ENCODE peak calls at places on chromosomes 3 and 15, in four cellular contexts. One of them, this sample, is unnamed.

GRCh38 chr3:142355692-142356091 is 92.1 kb downstream of the XRN1 start:
- DNase-seq in CD4-positive, CD25-positive, alpha-beta regulatory T cell: no peak
- DNase-seq in CD4-positive, alpha-beta memory T cell: no peak
- DNase-seq in OCI-LY7: no peak
- DNase-seq in this sample: no peak

GRCh38 chr3:179958759-179959158 is 78.0 kb downstream of the PEX5L start:
- DNase-seq in CD4-positive, CD25-positive, alpha-beta regulatory T cell: no peak
- DNase-seq in CD4-positive, alpha-beta memory T cell: no peak
- DNase-seq in OCI-LY7: no peak
- DNase-seq in this sample: no peak

GRCh38 chr3:186869253-186870235 is 27.0 kb downstream of the ADIPOQ start:
- DNase-seq in CD4-positive, CD25-positive, alpha-beta regulatory T cell: no peak
- DNase-seq in CD4-positive, alpha-beta memory T cell: no peak
- DNase-seq in OCI-LY7: no peak
- DNase-seq in this sample: no peak

GRCh38 chr3:43998841-43999805 is 242.6 kb upstream of the TOPAZ1 start:
- DNase-seq in CD4-positive, CD25-positive, alpha-beta regulatory T cell: no peak
- DNase-seq in CD4-positive, alpha-beta memory T cell: no peak
- DNase-seq in OCI-LY7: peak; percentile 92
- DNase-seq in this sample: no peak

GRCh38 chr3:137294139-137294538 is 336.4 kb downstream of the IL20RB start:
- DNase-seq in CD4-positive, CD25-positive, alpha-beta regulatory T cell: no peak
- DNase-seq in CD4-positive, alpha-beta memory T cell: no peak
- DNase-seq in OCI-LY7: no peak
- DNase-seq in this sample: no peak

GRCh38 chr15:39287322-39288195 is 293.3 kb upstream of the THBS1 start:
- DNase-seq in CD4-positive, CD25-positive, alpha-beta regulatory T cell: no peak
- DNase-seq in CD4-positive, alpha-beta memory T cell: no peak
- DNase-seq in OCI-LY7: no peak
- DNase-seq in this sample: no peak

GRCh38 chr3:184757010-184757651 is 45.3 kb upstream of the MAGEF1 start:
- DNase-seq in CD4-positive, CD25-positive, alpha-beta regulatory T cell: no peak
- DNase-seq in CD4-positive, alpha-beta memory T cell: no peak
- DNase-seq in OCI-LY7: no peak
- DNase-seq in this sample: no peak

GRCh38 chr3:147383617-147384016 is 22.7 kb downstream of the ZIC4 start:
- DNase-seq in CD4-positive, CD25-positive, alpha-beta regulatory T cell: no peak
- DNase-seq in CD4-positive, alpha-beta memory T cell: no peak
- DNase-seq in OCI-LY7: no peak
- DNase-seq in this sample: no peak

GRCh38 chr15:70768247-70768883 is 5.0 kb upstream of the UACA start:
- DNase-seq in CD4-positive, CD25-positive, alpha-beta regulatory T cell: no peak
- DNase-seq in CD4-positive, alpha-beta memory T cell: no peak
- DNase-seq in OCI-LY7: no peak
- DNase-seq in this sample: no peak

GRCh38 chr15:39279331-39279730 is 301.5 kb upstream of the THBS1 start:
- DNase-seq in CD4-positive, CD25-positive, alpha-beta regulatory T cell: no peak
- DNase-seq in CD4-positive, alpha-beta memory T cell: no peak
- DNase-seq in OCI-LY7: no peak
- DNase-seq in this sample: no peak

GRCh38 chr15:76203766-76204557 is 107.3 kb downstream of the ETFA start:
- DNase-seq in CD4-positive, CD25-positive, alpha-beta regulatory T cell: no peak
- DNase-seq in CD4-positive, alpha-beta memory T cell: no peak
- DNase-seq in OCI-LY7: no peak
- DNase-seq in this sample: no peak

GRCh38 chr15:97087337-97087736 is 756.8 kb downstream of the NR2F2 start:
- DNase-seq in CD4-positive, CD25-positive, alpha-beta regulatory T cell: no peak
- DNase-seq in CD4-positive, alpha-beta memory T cell: no peak
- DNase-seq in OCI-LY7: no peak
- DNase-seq in this sample: no peak

GRCh38 chr3:146680602-146681001 is 75.5 kb upstream of the PLSCR5 start:
- DNase-seq in CD4-positive, CD25-positive, alpha-beta regulatory T cell: no peak
- DNase-seq in CD4-positive, alpha-beta memory T cell: no peak
- DNase-seq in OCI-LY7: no peak
- DNase-seq in this sample: no peak

GRCh38 chr3:134802428-134803050 is 7.5 kb downstream of the EPHB1 start:
- DNase-seq in CD4-positive, CD25-positive, alpha-beta regulatory T cell: no peak
- DNase-seq in CD4-positive, alpha-beta memory T cell: no peak
- DNase-seq in OCI-LY7: no peak
- DNase-seq in this sample: no peak

GRCh38 chr15:60651734-60652141 is 172.8 kb upstream of the ICE2 start:
- DNase-seq in CD4-positive, CD25-positive, alpha-beta regulatory T cell: no peak
- DNase-seq in CD4-positive, alpha-beta memory T cell: no peak
- DNase-seq in OCI-LY7: peak; percentile 76
- DNase-seq in this sample: no peak

GRCh38 chr3:127749787-127750225 is 72.5 kb downstream of the MGLL start:
- DNase-seq in CD4-positive, CD25-positive, alpha-beta regulatory T cell: no peak
- DNase-seq in CD4-positive, alpha-beta memory T cell: no peak
- DNase-seq in OCI-LY7: peak; percentile 47
- DNase-seq in this sample: no peak

GRCh38 chr3:20561166-20561565 is 375.2 kb upstream of the SGO1 start:
- DNase-seq in CD4-positive, CD25-positive, alpha-beta regulatory T cell: no peak
- DNase-seq in CD4-positive, alpha-beta memory T cell: no peak
- DNase-seq in OCI-LY7: no peak
- DNase-seq in this sample: no peak

GRCh38 chr3:160796813-160797164 is 40.8 kb downstream of the PPM1L start:
- DNase-seq in CD4-positive, CD25-positive, alpha-beta regulatory T cell: no peak
- DNase-seq in CD4-positive, alpha-beta memory T cell: no peak
- DNase-seq in OCI-LY7: no peak
- DNase-seq in this sample: no peak

GRCh38 chr15:84594617-84595290 is 6.1 kb upstream of the ZSCAN2 start:
- DNase-seq in CD4-positive, CD25-positive, alpha-beta regulatory T cell: no peak
- DNase-seq in CD4-positive, alpha-beta memory T cell: no peak
- DNase-seq in OCI-LY7: no peak
- DNase-seq in this sample: no peak

GRCh38 chr15:90870354-90871096 is 2.1 kb downstream of the FURIN start:
- DNase-seq in CD4-positive, CD25-positive, alpha-beta regulatory T cell: peak; percentile 22
- DNase-seq in CD4-positive, alpha-beta memory T cell: no peak
- DNase-seq in OCI-LY7: peak; percentile 34
- DNase-seq in this sample: no peak

GRCh38 chr3:194572131-194572789 is 61.0 kb downstream of the TMEM44 start:
- DNase-seq in CD4-positive, CD25-positive, alpha-beta regulatory T cell: no peak
- DNase-seq in CD4-positive, alpha-beta memory T cell: no peak
- DNase-seq in OCI-LY7: no peak
- DNase-seq in this sample: no peak

GRCh38 chr15:72740202-72740601 is 43.4 kb downstream of the ADPGK start:
- DNase-seq in CD4-positive, CD25-positive, alpha-beta regulatory T cell: peak; percentile 23
- DNase-seq in CD4-positive, alpha-beta memory T cell: peak; percentile 9
- DNase-seq in OCI-LY7: peak; percentile 49
- DNase-seq in this sample: peak; percentile 31

GRCh38 chr3:84980011-84980410 is 21.2 kb downstream of the CADM2 start:
- DNase-seq in CD4-positive, CD25-positive, alpha-beta regulatory T cell: no peak
- DNase-seq in CD4-positive, alpha-beta memory T cell: no peak
- DNase-seq in OCI-LY7: no peak
- DNase-seq in this sample: no peak

GRCh38 chr3:3177861-3178497 is 1.5 kb downstream of the CRBN start:
- DNase-seq in CD4-positive, CD25-positive, alpha-beta regulatory T cell: no peak
- DNase-seq in CD4-positive, alpha-beta memory T cell: no peak
- DNase-seq in OCI-LY7: no peak
- DNase-seq in this sample: no peak

GRCh38 chr3:19147905-19148767 is at the start of gene KCNH8:
- DNase-seq in CD4-positive, CD25-positive, alpha-beta regulatory T cell: no peak
- DNase-seq in CD4-positive, alpha-beta memory T cell: no peak
- DNase-seq in OCI-LY7: peak; percentile 4
- DNase-seq in this sample: no peak

GRCh38 chr3:38343797-38344594 is 2.6 kb upstream of the XYLB start:
- DNase-seq in CD4-positive, CD25-positive, alpha-beta regulatory T cell: no peak
- DNase-seq in CD4-positive, alpha-beta memory T cell: no peak
- DNase-seq in OCI-LY7: no peak
- DNase-seq in this sample: no peak

GRCh38 chr3:116569611-116570010 is 124.3 kb upstream of the LSAMP start:
- DNase-seq in CD4-positive, CD25-positive, alpha-beta regulatory T cell: no peak
- DNase-seq in CD4-positive, alpha-beta memory T cell: no peak
- DNase-seq in OCI-LY7: no peak
- DNase-seq in this sample: no peak

GRCh38 chr15:40103124-40103858 is 5.4 kb downstream of the BMF start:
- DNase-seq in CD4-positive, CD25-positive, alpha-beta regulatory T cell: no peak
- DNase-seq in CD4-positive, alpha-beta memory T cell: no peak
- DNase-seq in OCI-LY7: no peak
- DNase-seq in this sample: no peak

GRCh38 chr3:97658670-97659285 is 105.8 kb upstream of the ARL6 start:
- DNase-seq in CD4-positive, CD25-positive, alpha-beta regulatory T cell: no peak
- DNase-seq in CD4-positive, alpha-beta memory T cell: no peak
- DNase-seq in OCI-LY7: peak; percentile 45
- DNase-seq in this sample: no peak

GRCh38 chr3:141735176-141735575 is 2.9 kb upstream of the RNF7 start:
- DNase-seq in CD4-positive, CD25-positive, alpha-beta regulatory T cell: no peak
- DNase-seq in CD4-positive, alpha-beta memory T cell: no peak
- DNase-seq in OCI-LY7: no peak
- DNase-seq in this sample: no peak

GRCh38 chr3:167740961-167741587 is 5.6 kb downstream of the SERPINI1 start:
- DNase-seq in CD4-positive, CD25-positive, alpha-beta regulatory T cell: peak; percentile 34
- DNase-seq in CD4-positive, alpha-beta memory T cell: peak; percentile 6
- DNase-seq in OCI-LY7: peak; percentile 74
- DNase-seq in this sample: peak; percentile 29

DNA sequence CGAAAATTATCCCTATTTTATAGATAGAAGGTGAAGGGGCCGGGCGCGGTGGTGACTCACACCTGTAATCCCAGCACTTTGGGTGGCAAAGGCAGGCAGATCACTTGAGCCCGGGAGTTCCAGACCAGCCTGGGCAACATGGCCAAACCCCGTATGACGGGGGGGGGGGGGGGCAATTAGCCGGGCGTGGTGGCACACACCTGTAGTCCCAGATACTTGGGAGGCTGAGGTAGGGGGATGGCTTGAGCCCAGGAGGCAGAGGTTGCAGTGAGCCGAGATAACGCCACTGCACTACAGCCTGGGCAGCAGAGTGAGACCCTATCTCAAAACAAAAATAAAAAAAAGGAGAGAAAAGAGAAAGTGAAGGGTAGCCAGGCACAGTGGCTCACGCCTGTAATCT is 1.4 kb downstream of the AAGAB start:
- DNase-seq in CD4-positive, CD25-positive, alpha-beta regulatory T cell: no peak
- DNase-seq in CD4-positive, alpha-beta memory T cell: no peak
- DNase-seq in OCI-LY7: no peak
- DNase-seq in this sample: no peak
- H3K4me3 ChIP-seq in CD4-positive, CD25-positive, alpha-beta regulatory T cell: peak overlapping the region; percentile 99
- H3K4me3 ChIP-seq in CD4-positive, alpha-beta memory T cell: no peak overlapping the region
- H3K4me3 ChIP-seq in OCI-LY7: peak overlapping the region; percentile 91
- H3K4me3 ChIP-seq in this sample: no peak overlapping the region

GRCh38 chr3:190557311-190557710 is 43.4 kb downstream of the IL1RAP start:
- DNase-seq in CD4-positive, CD25-positive, alpha-beta regulatory T cell: no peak
- DNase-seq in CD4-positive, alpha-beta memory T cell: no peak
- DNase-seq in OCI-LY7: no peak
- DNase-seq in this sample: no peak
- H3K27ac ChIP-seq in CD4-positive, CD25-positive, alpha-beta regulatory T cell: no peak overlapping the region
- H3K27ac ChIP-seq in CD4-positive, alpha-beta memory T cell: no peak overlapping the region
- H3K27ac ChIP-seq in OCI-LY7: no peak overlapping the region
- H3K27ac ChIP-seq in this sample: no peak overlapping the region

DNA sequence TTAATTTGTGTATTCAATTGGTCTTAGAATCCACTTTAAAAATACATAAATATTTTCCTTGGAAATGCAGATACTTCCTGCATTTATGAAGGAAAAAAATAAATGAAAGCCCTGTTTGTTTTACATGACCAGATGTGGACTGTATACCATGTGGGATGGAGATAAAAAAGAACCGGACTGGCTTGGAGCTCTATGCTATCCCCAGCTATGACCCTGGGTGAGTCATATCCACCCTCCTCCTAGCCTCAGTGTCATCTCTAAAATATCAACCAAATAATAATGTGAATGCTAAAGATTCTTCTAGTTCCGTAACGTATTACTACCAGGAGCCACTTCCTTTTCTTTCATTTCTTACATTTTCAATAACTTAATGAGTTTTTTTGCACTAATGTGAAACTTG is 44.5 kb upstream of the PDZRN3 start:
- DNase-seq in CD4-positive, CD25-positive, alpha-beta regulatory T cell: no peak
- DNase-seq in CD4-positive, alpha-beta memory T cell: no peak
- DNase-seq in OCI-LY7: no peak
- DNase-seq in this sample: no peak
- H3K4me3 ChIP-seq in CD4-positive, CD25-positive, alpha-beta regulatory T cell: no peak overlapping the region
- H3K4me3 ChIP-seq in CD4-positive, alpha-beta memory T cell: no peak overlapping the region
- H3K4me3 ChIP-seq in OCI-LY7: no peak overlapping the region
- H3K4me3 ChIP-seq in this sample: no peak overlapping the region

GRCh38 chr3:138452491-138452890 is 18.1 kb downstream of the ESYT3 start:
- DNase-seq in CD4-positive, CD25-positive, alpha-beta regulatory T cell: no peak
- DNase-seq in CD4-positive, alpha-beta memory T cell: no peak
- DNase-seq in OCI-LY7: no peak
- DNase-seq in this sample: no peak
- H3K27ac ChIP-seq in CD4-positive, CD25-positive, alpha-beta regulatory T cell: no peak overlapping the region
- H3K27ac ChIP-seq in CD4-positive, alpha-beta memory T cell: no peak overlapping the region
- H3K27ac ChIP-seq in OCI-LY7: no peak overlapping the region
- H3K27ac ChIP-seq in this sample: no peak overlapping the region

GRCh38 chr15:53910852-53911251 is 67.4 kb upstream of the UNC13C start:
- DNase-seq in CD4-positive, CD25-positive, alpha-beta regulatory T cell: no peak
- DNase-seq in CD4-positive, alpha-beta memory T cell: no peak
- DNase-seq in OCI-LY7: no peak
- DNase-seq in this sample: no peak
- H3K4me3 ChIP-seq in CD4-positive, CD25-positive, alpha-beta regulatory T cell: no peak overlapping the region
- H3K4me3 ChIP-seq in CD4-positive, alpha-beta memory T cell: no peak overlapping the region
- H3K4me3 ChIP-seq in OCI-LY7: no peak overlapping the region
- H3K4me3 ChIP-seq in this sample: no peak overlapping the region

DNA sequence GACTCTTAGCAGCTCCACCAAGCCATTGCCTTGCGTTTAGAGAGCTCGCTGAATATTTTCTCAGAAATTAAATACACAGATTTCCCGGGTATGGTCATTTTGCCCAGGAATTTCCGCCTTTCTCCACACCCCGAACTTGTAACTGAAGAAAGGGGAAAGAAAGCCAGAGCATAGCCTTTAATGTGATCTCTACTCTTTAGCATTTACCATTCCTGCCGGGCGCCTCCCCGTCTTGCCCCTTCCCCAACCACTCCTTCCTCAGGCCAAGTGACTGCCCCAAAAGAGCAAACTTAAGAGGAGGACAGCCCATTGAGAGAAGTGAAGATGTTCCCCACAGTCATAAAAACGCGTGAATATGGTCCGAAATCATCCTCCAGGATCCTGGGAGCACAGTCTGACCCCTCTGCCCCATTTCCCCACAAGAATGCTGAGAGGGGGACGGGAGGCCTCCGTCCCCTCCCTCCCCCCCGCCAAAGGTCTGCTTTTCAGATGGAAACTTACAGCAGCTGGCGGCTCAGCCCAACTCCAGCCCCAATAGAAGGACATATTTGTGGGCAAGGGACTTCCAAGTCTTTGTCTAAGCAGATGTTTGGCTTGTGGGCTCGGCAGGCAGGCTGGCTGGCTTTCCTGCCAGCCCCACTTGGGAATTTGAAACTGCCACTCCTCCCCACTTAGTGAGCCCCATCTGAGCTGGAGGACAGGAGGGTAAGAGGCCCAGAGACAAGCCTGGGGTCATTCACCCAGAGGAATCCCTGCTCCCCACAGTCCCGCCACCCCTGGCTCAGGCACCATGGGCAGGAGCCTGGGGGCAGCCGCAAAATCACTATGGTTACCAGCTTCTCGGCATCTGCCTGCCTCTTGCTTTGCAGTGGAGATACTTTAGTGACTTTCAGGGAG is 53.4 kb downstream of the LMCD1 start:
- DNase-seq in CD4-positive, CD25-positive, alpha-beta regulatory T cell: no peak
- DNase-seq in CD4-positive, alpha-beta memory T cell: no peak
- DNase-seq in OCI-LY7: no peak
- DNase-seq in this sample: no peak
- H3K27ac ChIP-seq in CD4-positive, CD25-positive, alpha-beta regulatory T cell: no peak overlapping the region
- H3K27ac ChIP-seq in CD4-positive, alpha-beta memory T cell: no peak overlapping the region
- H3K27ac ChIP-seq in OCI-LY7: no peak overlapping the region
- H3K27ac ChIP-seq in this sample: no peak overlapping the region